ENCODE peak calls at places on chromosomes 11 and 22, in six cellular contexts. N, M, I, Z, G and J are unnamed samples.

GRCh38 chr11:67248653-67249052 is 17.6 kb upstream of the GRK2 start:
- DNase-seq in N (no peak), M (no peak), Z (no peak), I (no peak), G (peak; percentile 73), J (no peak)

GRCh38 chr11:126636911-126637799 is 281.7 kb downstream of the ST3GAL4 start:
- DNase-seq in G (peak; percentile 73), I (no peak), N (no peak), M (no peak), Z (no peak), J (no peak)

GRCh38 chr11:24714601-24715000 is 217.7 kb downstream of the LUZP2 start:
- DNase-seq in I (no peak), N (no peak), Z (no peak), G (no peak), M (no peak), J (no peak)

GRCh38 chr22:21865041-21865440 is 2.4 kb downstream of the MAPK1 start:
- DNase-seq in I (peak; percentile 54), M (no peak), N (no peak), Z (no peak), G (peak; percentile 83), J (no peak)

GRCh38 chr11:1839924-1840779 is 1.4 kb downstream of the TNNI2 start:
- DNase-seq in M (no peak), N (no peak), I (no peak), G (no peak), Z (no peak), J (no peak)

GRCh38 chr11:94396282-94396681 is 4.9 kb downstream of the GPR83 start:
- DNase-seq in I (no peak), M (no peak), N (no peak), Z (no peak), G (no peak), J (no peak)

GRCh38 chr22:29879738-29880137 is 3.2 kb upstream of the MTMR3 start:
- DNase-seq in I (no peak), Z (peak; percentile 53), N (no peak), G (no peak), M (no peak), J (no peak)

GRCh38 chr11:46675288-46675851 is 25.0 kb downstream of the ARHGAP1 start:
- DNase-seq in Z (no peak), N (no peak), M (no peak), G (peak; percentile 73), I (no peak), J (no peak)

GRCh38 chr22:24578355-24579241 is 14.3 kb downstream of the LRRC75B start:
- DNase-seq in I (no peak), M (no peak), Z (no peak), N (no peak), G (peak; percentile 5), J (no peak)

GRCh38 chr11:117993988-117994741 is 8.0 kb downstream of the IL10RA start:
- DNase-seq in N (no peak), I (no peak), G (no peak), Z (no peak), M (no peak), J (no peak)

GRCh38 chr11:859394-860131 is 16.9 kb downstream of the TSPAN4 start:
- DNase-seq in N (no peak), M (no peak), Z (no peak), I (peak; percentile 94), G (peak; percentile 57), J (peak; percentile 74)